ENCODE peak calls at places on chromosomes 5 and 9, in nine cellular contexts. V is AG10803, S is body of pancreas, F is lower leg skin, R is AG04450, M is kidney epithelial cell, H is lung, D is fibroblast of the aortic adventitia, L is HCT116. O is an unnamed sample.

GRCh38 chr9:128786681-128787582 is at the start of gene TBC1D13:
- DNase-seq in R (no peak), V (peak), L (peak), D (peak), F (peak), M (no peak), H (peak), S (peak), O (peak)

GRCh38 chr9:93942176-93942575 is 13.0 kb downstream of the BARX1 start:
- DNase-seq in S (no peak), M (no peak), V (no peak), F (no peak), H (no peak), L (no peak), R (no peak), D (no peak), O (no peak)

GRCh38 chr9:105662184-105663104 is at the start of gene TAL2:
- DNase-seq in D (no peak), M (no peak), S (no peak), L (no peak), V (no peak), H (no peak), F (no peak), R (no peak), O (no peak)

GRCh38 chr5:103674321-103674720 is 111.7 kb upstream of the NUDT12 start:
- DNase-seq in M (no peak), D (peak), V (no peak), R (no peak), L (no peak), F (no peak), S (no peak), H (no peak), O (no peak)

GRCh38 chr5:2335156-2335555 is 416.3 kb downstream of the IRX2 start:
- DNase-seq in M (no peak), L (no peak), V (no peak), D (no peak), F (no peak), S (no peak), R (no peak), H (no peak), O (no peak)

GRCh38 chr9:35962126-35962906 is 4.4 kb upstream of the OR2S2 start:
- DNase-seq in S (no peak), M (no peak), F (no peak), L (no peak), D (peak), V (peak), R (peak), H (no peak), O (peak)

GRCh38 chr5:131997026-131997726 is 14.3 kb downstream of the ACSL6 start:
- DNase-seq in D (no peak), H (no peak), R (no peak), M (no peak), F (no peak), S (no peak), V (no peak), L (no peak), O (no peak)

GRCh38 chr5:34582364-34582763 is 73.8 kb upstream of the RAI14 start:
- DNase-seq in F (no peak), H (no peak), D (no peak), L (no peak), R (no peak), S (peak), M (no peak), V (no peak), O (no peak)

GRCh38 chr5:144102361-144102760 is 68.1 kb downstream of the YIPF5 start:
- DNase-seq in F (no peak), S (no peak), H (no peak), M (no peak), V (no peak), L (no peak), R (no peak), D (no peak), O (no peak)

GRCh38 chr9:124774131-124774978 is 2.6 kb upstream of the OLFML2A start:
- DNase-seq in F (peak), L (peak), M (no peak), S (peak), H (peak), V (peak), R (no peak), D (peak), O (peak)

GRCh38 chr5:5629579-5629978 is 207.1 kb downstream of the ICE1 start:
- DNase-seq in M (no peak), L (no peak), S (no peak), V (peak), F (no peak), R (no peak), D (no peak), H (no peak), O (peak)

GRCh38 chr5:2797160-2797559 is 45.7 kb upstream of the IRX2 start:
- DNase-seq in S (no peak), M (no peak), L (no peak), H (no peak), R (no peak), V (no peak), D (no peak), F (no peak), O (no peak)

GRCh38 chr5:115749016-115749415 is 67.4 kb downstream of the CDO1 start:
- DNase-seq in S (no peak), H (no peak), D (no peak), R (no peak), M (no peak), L (peak), V (no peak), F (no peak), O (no peak)

GRCh38 chr5:55694152-55694830 is 17.8 kb downstream of the SLC38A9 start:
- DNase-seq in H (no peak), S (no peak), D (peak), F (no peak), L (peak), R (no peak), V (peak), M (no peak), O (peak)

GRCh38 chr5:155700333-155700732 is 626.6 kb upstream of the SGCD start:
- DNase-seq in H (no peak), V (peak), D (no peak), M (no peak), S (no peak), F (no peak), L (no peak), R (no peak), O (no peak)

GRCh38 chr9:96344458-96345180 is 38.9 kb downstream of the SLC35D2 start:
- DNase-seq in L (peak), M (peak), R (peak), V (peak), F (peak), S (peak), H (peak), D (peak), O (peak)

GRCh38 chr5:150295741-150296486 is 6.3 kb upstream of the CAMK2A start:
- DNase-seq in H (no peak), S (no peak), F (no peak), L (no peak), D (no peak), R (no peak), M (no peak), V (no peak), O (no peak)

GRCh38 chr5:103111458-103111857 is 8.5 kb downstream of the GIN1 start:
- DNase-seq in M (no peak), S (no peak), F (no peak), R (no peak), L (no peak), H (no peak), V (no peak), D (no peak), O (no peak)

GRCh38 chr5:80736730-80737129 is 81.9 kb upstream of the DHFR start:
- DNase-seq in L (no peak), D (no peak), H (no peak), F (no peak), V (no peak), R (no peak), S (no peak), M (no peak), O (peak)

GRCh38 chr5:98455660-98456059 is 317.8 kb upstream of the RGMB start:
- DNase-seq in V (peak), M (no peak), F (no peak), H (no peak), R (peak), L (no peak), D (peak), S (no peak), O (no peak)

GRCh38 chr5:6760636-6761035 is 47.4 kb downstream of the TENT4A start:
- DNase-seq in H (no peak), V (no peak), F (no peak), D (no peak), S (peak), L (no peak), R (no peak), M (no peak), O (no peak)

GRCh38 chr5:6760003-6760402 is 46.8 kb downstream of the TENT4A start:
- DNase-seq in D (no peak), H (no peak), L (no peak), V (no peak), R (no peak), F (no peak), M (no peak), S (no peak), O (no peak)

GRCh38 chr5:6758706-6759105 is 45.5 kb downstream of the TENT4A start:
- DNase-seq in R (no peak), V (no peak), H (no peak), F (no peak), L (no peak), D (no peak), M (no peak), S (no peak), O (no peak)

GRCh38 chr5:6758201-6758600 is 45.0 kb downstream of the TENT4A start:
- DNase-seq in V (no peak), L (no peak), F (no peak), R (no peak), H (no peak), S (no peak), M (no peak), D (no peak), O (no peak)

DNA sequence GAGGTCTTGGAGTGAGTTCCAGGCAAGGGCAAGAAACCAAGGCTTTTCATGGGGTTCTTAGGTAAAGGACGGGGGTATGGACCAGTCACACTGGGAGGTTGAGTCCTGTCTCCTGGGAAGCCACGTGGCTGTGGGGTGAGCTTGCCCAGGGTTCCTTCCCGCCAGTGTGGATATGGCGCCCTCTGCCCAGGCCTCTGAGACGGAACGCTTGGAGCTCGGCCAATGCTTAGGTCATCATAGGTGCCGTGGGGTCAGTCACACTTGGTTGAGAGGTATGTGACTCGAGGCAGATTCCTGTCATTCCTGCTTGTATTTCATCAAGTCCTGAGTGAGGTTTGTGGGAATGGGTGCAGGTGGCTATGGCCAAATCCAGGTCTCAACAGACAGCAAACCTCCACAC is 46.2 kb downstream of the TENT4A start:
- DNase-seq in M (peak), V (no peak), H (no peak), S (no peak), R (no peak), F (no peak), L (no peak), D (peak), O (no peak)
- TF ChIP-seq CTCF in M (no peak), V (no peak), H (no peak), S (no peak), R (no peak), F (no peak), L (no peak), D (no peak), O (no peak)

GRCh38 chr5:177312649-177313181 is 1.0 kb upstream of the MXD3 start:
- DNase-seq in R (no peak), V (no peak), M (no peak), L (peak), D (no peak), H (no peak), F (no peak), S (no peak), O (no peak)
- H3K4me3 ChIP-seq in R (peak), V (peak), M (peak), L (peak), D (peak), H (no peak), F (no peak), S (no peak), O (peak)

GRCh38 chr5:137606401-137606800 is 107.3 kb upstream of the SPOCK1 start:
- DNase-seq in S (no peak), D (no peak), H (no peak), F (no peak), V (peak), M (no peak), R (no peak), L (no peak), O (no peak)

GRCh38 chr5:137607771-137608170 is 108.6 kb upstream of the SPOCK1 start:
- DNase-seq in V (no peak), M (no peak), L (no peak), R (no peak), D (no peak), F (peak), H (no peak), S (no peak), O (no peak)

GRCh38 chr5:137603891-137604290 is 104.8 kb upstream of the SPOCK1 start:
- DNase-seq in D (no peak), L (no peak), F (peak), R (no peak), S (no peak), V (no peak), H (no peak), M (no peak), O (no peak)

GRCh38 chr5:137604348-137605095 is 105.4 kb upstream of the SPOCK1 start:
- DNase-seq in V (no peak), H (no peak), L (no peak), F (peak), S (no peak), M (peak), R (no peak), D (no peak), O (no peak)

GRCh38 chr5:137605377-137605776 is 106.3 kb upstream of the SPOCK1 start:
- DNase-seq in D (peak), F (no peak), M (no peak), V (peak), R (no peak), L (no peak), S (no peak), H (no peak), O (peak)
- TF ChIP-seq CTCF in D (peak), F (no peak), M (peak), V (peak), R (no peak), L (peak), S (no peak), H (no peak), O (peak)

GRCh38 chr9:14909631-14910177 is 524 bp downstream of the FREM1 start:
- DNase-seq in R (no peak), F (no peak), L (no peak), H (no peak), S (no peak), V (no peak), M (no peak), D (no peak), O (no peak)
- H3K4me3 ChIP-seq in R (no peak), F (no peak), L (no peak), H (no peak), S (no peak), V (peak), M (peak), D (no peak), O (peak)

DNA sequence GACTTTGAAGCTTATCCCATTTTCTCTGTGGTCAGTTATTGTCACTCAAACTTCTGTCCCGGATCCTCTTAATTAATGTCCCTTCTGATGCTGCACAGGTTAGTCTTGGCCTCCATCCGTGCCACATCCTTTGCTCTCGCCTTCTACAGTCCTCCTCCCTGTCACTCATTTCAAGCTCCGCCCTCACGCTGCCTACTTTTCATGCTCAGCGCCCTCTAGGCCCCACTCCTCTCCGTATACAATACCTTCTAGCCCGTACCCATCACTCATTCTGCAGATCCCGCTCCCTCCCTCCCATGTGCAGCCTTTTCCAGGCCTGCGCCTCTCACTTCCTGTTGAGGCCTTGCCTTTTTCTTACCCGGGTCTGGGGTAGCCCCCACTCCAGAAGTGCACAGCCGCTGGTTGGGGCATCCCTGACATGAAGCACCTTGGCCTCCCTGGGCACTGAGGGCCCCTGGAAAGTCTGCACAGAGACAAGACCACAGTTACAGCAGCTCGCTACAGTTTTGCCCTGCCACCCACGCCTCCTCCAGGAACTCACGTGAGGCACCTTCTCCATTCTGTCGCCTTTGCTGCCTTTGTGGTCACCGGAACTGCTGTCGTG is 88.5 kb upstream of the SLC25A48 start:
- DNase-seq in S (no peak), V (no peak), L (no peak), M (no peak), D (no peak), H (no peak), R (no peak), F (no peak), O (no peak)
- TF ChIP-seq CTCF in S (no peak), V (no peak), L (no peak), M (no peak), D (no peak), H (no peak), R (no peak), F (no peak), O (no peak)

GRCh38 chr5:168290902-168291280 is 554 bp upstream of the WWC1 start:
- DNase-seq in L (no peak), S (no peak), M (no peak), H (no peak), R (no peak), F (no peak), V (no peak), D (no peak), O (no peak)

GRCh38 chr5:168291281-168291960 is at the start of gene WWC1:
- DNase-seq in R (no peak), D (no peak), S (peak), M (no peak), H (peak), V (no peak), F (no peak), L (peak), O (peak)

GRCh38 chr5:168291961-168292782 is 727 bp downstream of the WWC1 start:
- DNase-seq in D (no peak), L (no peak), V (no peak), M (no peak), S (peak), H (no peak), R (no peak), F (no peak), O (no peak)

GRCh38 chr5:168295574-168296201 is 4.2 kb downstream of the WWC1 start:
- DNase-seq in S (peak), L (no peak), D (peak), V (peak), R (peak), F (no peak), H (peak), M (no peak), O (peak)

DNA sequence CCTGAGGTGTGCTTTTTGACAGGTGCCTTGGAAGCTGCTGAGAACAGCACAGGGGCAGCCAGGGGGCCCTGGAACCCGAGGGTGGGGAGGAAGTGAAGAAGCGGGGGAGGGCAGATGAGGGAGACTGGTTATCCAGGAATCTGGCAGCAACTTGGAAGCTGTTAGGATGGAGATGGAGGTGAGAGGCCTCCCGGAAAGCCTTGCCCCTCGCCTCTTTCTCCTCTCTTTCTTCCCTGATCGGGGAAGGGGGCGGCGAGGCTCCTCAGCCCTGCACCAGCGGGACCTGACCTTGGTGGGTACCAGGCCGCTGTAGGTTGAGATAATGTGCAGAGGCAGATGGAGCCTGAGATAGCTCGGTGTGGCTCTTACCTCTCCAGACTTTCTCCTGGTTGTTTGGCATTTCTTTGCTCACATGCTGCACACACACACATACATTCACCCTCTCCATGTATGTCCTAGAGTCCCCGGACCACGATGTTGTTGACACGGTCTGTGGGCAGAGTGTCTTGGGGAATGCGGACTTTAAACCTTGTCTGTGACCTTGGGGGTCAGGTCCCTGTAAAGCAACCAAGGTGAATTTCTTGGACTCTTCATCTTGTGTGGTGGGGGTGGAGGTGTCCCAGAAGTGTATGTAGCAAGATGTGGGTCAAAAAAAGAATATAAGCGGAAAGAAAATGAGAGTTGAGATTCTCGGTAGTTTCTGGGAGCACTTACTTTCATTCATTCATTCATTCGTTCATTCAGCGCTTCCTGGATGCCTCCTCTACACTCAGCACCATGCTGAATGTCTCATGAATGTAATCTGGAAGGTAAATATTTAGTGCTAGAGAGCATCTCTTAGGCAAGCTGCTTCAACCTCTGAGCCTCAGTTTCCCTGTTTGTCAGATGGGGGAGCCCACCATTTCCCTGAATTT is 1.6 kb downstream of the WWC1 start:
- DNase-seq in R (no peak), V (no peak), F (no peak), S (no peak), H (no peak), M (no peak), D (no peak), L (no peak), O (no peak)
- H3K4me3 ChIP-seq in R (peak), V (peak), F (no peak), S (peak), H (peak), M (peak), D (no peak), L (peak), O (no peak)

DNA sequence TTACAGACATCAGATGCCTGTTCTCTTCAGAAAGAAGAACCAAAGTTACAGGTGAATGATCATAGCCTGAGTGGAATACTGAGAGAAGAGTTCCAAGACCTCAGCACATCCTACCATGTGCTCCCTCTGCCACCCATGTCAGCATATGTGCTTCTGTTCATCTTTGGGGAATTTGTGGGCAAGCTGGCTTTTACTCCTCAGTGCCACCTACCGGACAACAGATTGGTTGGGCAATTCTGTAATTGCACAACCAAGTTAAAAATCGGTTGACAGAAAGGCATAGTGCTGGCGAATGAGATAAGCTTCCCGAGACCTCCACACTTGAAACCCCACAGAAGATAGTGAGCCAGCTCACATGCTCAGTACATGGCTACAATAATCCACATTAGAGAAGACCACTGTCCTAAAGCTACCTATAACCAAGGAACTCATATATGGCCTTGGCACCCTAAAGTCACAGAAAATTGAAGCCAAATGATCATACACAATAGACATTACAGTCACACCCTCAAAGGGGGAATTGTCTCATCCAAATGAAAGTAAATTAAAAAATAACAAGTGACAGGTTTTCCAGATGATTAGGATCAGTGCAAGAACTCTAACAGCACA is 1238.0 kb upstream of the NUDT12 start:
- DNase-seq in M (no peak), R (no peak), F (no peak), L (peak), D (no peak), V (no peak), H (no peak), S (peak), O (no peak)
- TF ChIP-seq CTCF in M (no peak), R (peak), F (no peak), L (no peak), D (no peak), V (no peak), H (no peak), S (peak), O (peak)